ENCODE peak calls at places on chromosome 12, in five cellular contexts. Y, V, I, A and W are unnamed samples.

GRCh38 chr12:54287316-54288157 is 7.0 kb downstream of the HNRNPA1 start:
- DNase-seq in Y (no peak), V (no peak), I (no peak), A (no peak), W (no peak)

GRCh38 chr12:1594045-1594294 is 411 bp downstream of the FBXL14 start:
- DNase-seq in Y (peak; percentile 73), V (peak; percentile 87), I (peak; percentile 70), A (no peak), W (no peak)

GRCh38 chr12:46219892-46220655 is 48.8 kb downstream of the SLC38A1 start:
- DNase-seq in Y (no peak), V (no peak), I (no peak), A (peak; percentile 60), W (no peak)

GRCh38 chr12:75784591-75784990 is 247.0 kb downstream of the PHLDA1 start:
- DNase-seq in Y (peak; percentile 96), V (peak; percentile 22), I (peak; percentile 72), A (no peak), W (peak; percentile 92)

GRCh38 chr12:132610051-132610759 is at the start of gene LRCOL1:
- DNase-seq in Y (no peak), V (peak; percentile 69), I (no peak), A (no peak), W (no peak)

GRCh38 chr12:105888696-105889095 is 250.1 kb downstream of the NUAK1 start:
- DNase-seq in Y (no peak), V (no peak), I (no peak), A (no peak), W (no peak)

GRCh38 chr12:20946732-20947131 is 136.2 kb downstream of the SLCO1B3 start:
- DNase-seq in Y (no peak), V (peak; percentile 25), I (no peak), A (peak; percentile 32), W (peak; percentile 44)

GRCh38 chr12:1797011-1797901 is 23.1 kb upstream of the LRTM2 start:
- DNase-seq in Y (peak; percentile 63), V (peak; percentile 65), I (no peak), A (peak; percentile 60), W (peak; percentile 70)

GRCh38 chr12:108752387-108752786 is 21.1 kb upstream of the CORO1C start:
- DNase-seq in Y (no peak), V (peak; percentile 60), I (no peak), A (no peak), W (no peak)

GRCh38 chr12:51443573-51443972 is 18.9 kb downstream of the SLC4A8 start:
- DNase-seq in Y (no peak), V (no peak), I (no peak), A (no peak), W (no peak)

GRCh38 chr12:51593539-51593938 is 2.5 kb downstream of the SCN8A start:
- DNase-seq in Y (no peak), V (peak; percentile 90), I (peak; percentile 31), A (peak; percentile 54), W (no peak)

GRCh38 chr12:111074559-111074958 is 154.2 kb upstream of the MYL2 start:
- DNase-seq in Y (peak; percentile 47), V (no peak), I (no peak), A (no peak), W (peak; percentile 89)

GRCh38 chr12:52215587-52216031 is 17.4 kb upstream of the KRT7 start:
- DNase-seq in Y (no peak), V (no peak), I (no peak), A (no peak), W (no peak)

GRCh38 chr12:5184159-5184558 is 140.5 kb downstream of the KCNA5 start:
- DNase-seq in Y (no peak), V (no peak), I (no peak), A (no peak), W (no peak)